ENCODE peak calls at places on chromosomes 2 and 18, in six cellular contexts. R is NCI-H460; F is IMR-90; X is non-pigmented ciliary epithelial cell; U is stimulated activated CD8-positive, alpha-beta memory T cell treated with anti-CD3 and anti-CD28 coated beads, Interleukin-15, amount 100 ng/mL, for 24 hours; P is HCEC 1CT. K is an unnamed sample.

GRCh38 chr2:46300406-46300832 is 3.2 kb downstream of the EPAS1 start:
- DNase-seq in R (no peak), F (no peak), X (no peak), U (no peak), P (no peak), K (no peak)

GRCh38 chr2:97966545-97967215 is 29.1 kb downstream of the TMEM131 start:
- DNase-seq in R (no peak), F (peak), X (no peak), U (no peak), P (peak), K (peak)

GRCh38 chr2:227132986-227133385 is 31.0 kb downstream of the COL4A4 start:
- DNase-seq in R (no peak), F (no peak), X (no peak), U (no peak), P (no peak), K (peak)

GRCh38 chr2:240430595-240430994 is 4.9 kb upstream of the GPC1 start:
- DNase-seq in R (no peak), F (no peak), X (no peak), U (no peak), P (no peak), K (no peak)

GRCh38 chr18:5630057-5630765 is 86.4 kb upstream of the EPB41L3 start:
- DNase-seq in R (peak), F (peak), X (no peak), U (no peak), P (no peak), K (no peak)

GRCh38 chr18:37449618-37450017 is 116.0 kb downstream of the CELF4 start:
- DNase-seq in R (no peak), F (no peak), X (no peak), U (no peak), P (no peak), K (no peak)

GRCh38 chr2:45836316-45836715 is 184.8 kb downstream of the PRKCE start:
- DNase-seq in R (no peak), F (no peak), X (no peak), U (no peak), P (no peak), K (no peak)

GRCh38 chr2:238506669-238507068 is 79.9 kb downstream of the ASB1 start:
- DNase-seq in R (no peak), F (no peak), X (no peak), U (no peak), P (no peak), K (no peak)

GRCh38 chr18:7603259-7604000 is 36.3 kb downstream of the PTPRM start:
- DNase-seq in R (no peak), F (no peak), X (no peak), U (no peak), P (no peak), K (no peak)

GRCh38 chr2:138084206-138084605 is 119.9 kb downstream of the HNMT start:
- DNase-seq in R (no peak), F (no peak), X (no peak), U (no peak), P (peak), K (no peak)

GRCh38 chr2:144362401-144362800 is 157.5 kb downstream of the ZEB2 start:
- DNase-seq in R (no peak), F (peak), X (no peak), U (no peak), P (peak), K (peak)

GRCh38 chr2:925711-926110 is 24.9 kb upstream of the SNTG2 start:
- DNase-seq in R (no peak), F (no peak), X (no peak), U (no peak), P (no peak), K (no peak)

GRCh38 chr2:58984731-58985130 is 743.6 kb upstream of the FANCL start:
- DNase-seq in R (no peak), F (no peak), X (no peak), U (no peak), P (no peak), K (no peak)

GRCh38 chr18:73408434-73408833 is 540.6 kb upstream of the NETO1 start:
- DNase-seq in R (no peak), F (peak), X (no peak), U (no peak), P (no peak), K (no peak)

GRCh38 chr2:147331790-147332419 is 512.9 kb upstream of the ACVR2A start:
- DNase-seq in R (no peak), F (no peak), X (no peak), U (peak), P (peak), K (peak)

GRCh38 chr18:64330976-64331375 is 182.1 kb upstream of the LINC00305 start:
- DNase-seq in R (no peak), F (no peak), X (no peak), U (no peak), P (no peak), K (no peak)

GRCh38 chr2:32775954-32776353 is 148.1 kb downstream of the TTC27 start:
- DNase-seq in R (no peak), F (no peak), X (no peak), U (no peak), P (no peak), K (no peak)

GRCh38 chr18:48263913-48264506 is 145.2 kb downstream of the ZBTB7C start:
- DNase-seq in R (no peak), F (no peak), X (no peak), U (no peak), P (no peak), K (peak)

GRCh38 chr2:118049140-118050128 is 35.6 kb upstream of the CCDC93 start:
- DNase-seq in R (no peak), F (no peak), X (no peak), U (no peak), P (no peak), K (no peak)

GRCh38 chr2:8394569-8395359 is 287.1 kb upstream of the ID2 start:
- DNase-seq in R (no peak), F (no peak), X (no peak), U (no peak), P (no peak), K (no peak)

GRCh38 chr18:58556333-58557012 is 72.4 kb downstream of the ALPK2 start:
- DNase-seq in R (no peak), F (no peak), X (no peak), U (no peak), P (no peak), K (no peak)

GRCh38 chr2:237180987-237181386 is 95.3 kb downstream of the COPS8 start:
- DNase-seq in R (no peak), F (no peak), X (no peak), U (no peak), P (no peak), K (no peak)

GRCh38 chr2:56015631-56016251 is 92.2 kb upstream of the EFEMP1 start:
- DNase-seq in R (no peak), F (no peak), X (no peak), U (no peak), P (no peak), K (no peak)

GRCh38 chr2:95058466-95058988 is 33.0 kb downstream of the MAL start:
- DNase-seq in R (no peak), F (no peak), X (no peak), U (no peak), P (no peak), K (no peak)

GRCh38 chr2:97871096-97871780 is 124.5 kb downstream of the TMEM131 start:
- DNase-seq in R (peak), F (peak), X (peak), U (no peak), P (peak), K (peak)

GRCh38 chr2:189096769-189097447 is 82.7 kb downstream of the COL5A2 start:
- DNase-seq in R (peak), F (peak), X (peak), U (no peak), P (peak), K (peak)

GRCh38 chr2:189249171-189249570 is 69.6 kb upstream of the COL5A2 start:
- DNase-seq in R (no peak), F (peak), X (no peak), U (no peak), P (peak), K (peak)

GRCh38 chr18:36419188-36419912 is 121.8 kb downstream of the FHOD3 start:
- DNase-seq in R (no peak), F (peak), X (no peak), U (no peak), P (no peak), K (peak)

GRCh38 chr2:207073791-207074678 is 91.7 kb downstream of the KLF7 start:
- DNase-seq in R (no peak), F (peak), X (no peak), U (no peak), P (peak), K (peak)

GRCh38 chr2:233251306-233252116 is at the start of gene ATG16L1:
- DNase-seq in R (peak), F (peak), X (peak), U (peak), P (peak), K (peak)

GRCh38 chr2:55721601-55722215 is 28.1 kb upstream of the PNPT1 start:
- DNase-seq in R (no peak), F (peak), X (peak), U (no peak), P (peak), K (no peak)

GRCh38 chr18:3345452-3345851 is 83.5 kb downstream of the MYL12B start:
- DNase-seq in R (no peak), F (peak), X (no peak), U (no peak), P (peak), K (no peak)

GRCh38 chr2:64599469-64599868 is 54.2 kb downstream of the SERTAD2 start:
- DNase-seq in R (no peak), F (no peak), X (no peak), U (no peak), P (no peak), K (no peak)

GRCh38 chr18:23033079-23033478 is 100.0 kb downstream of the RBBP8 start:
- DNase-seq in R (no peak), F (no peak), X (no peak), U (no peak), P (no peak), K (no peak)

GRCh38 chr18:37567994-37568359 is 2.4 kb upstream of the CELF4 start:
- DNase-seq in R (no peak), F (no peak), X (no peak), U (no peak), P (no peak), K (no peak)

GRCh38 chr2:235493775-235494715 is at the start of gene AGAP1:
- DNase-seq in R (peak), F (peak), X (no peak), U (no peak), P (peak), K (peak)

GRCh38 chr2:150532883-150533282 is 45.4 kb upstream of the RND3 start:
- DNase-seq in R (no peak), F (peak), X (no peak), U (no peak), P (peak), K (peak)

K was measured in LHCN-M2.